ENCODE peak calls at places on chromosomes 5 and 9, in four cellular contexts. D, N, S and J are unnamed samples.
A peak's percentile ranks its signal among the peaks of the same experiment; 100 is the strongest.

GRCh38 chr9:27569406-27569805 is 3.9 kb downstream of the C9orf72 start:
- DNase-seq in N (no peak), S (no peak), D (no peak), J (no peak)

GRCh38 chr9:126813072-126813471 is 8.2 kb downstream of the ZBTB43 start:
- DNase-seq in S (no peak), N (no peak), D (no peak), J (no peak)

GRCh38 chr9:89502038-89502601 is 4.2 kb upstream of the SEMA4D start:
- DNase-seq in S (no peak), N (no peak), D (no peak), J (peak; percentile 70)

GRCh38 chr9:93091453-93092081 is 4.5 kb upstream of the CARD19 start:
- DNase-seq in D (peak; percentile 75), N (no peak), S (peak; percentile 58), J (no peak)

GRCh38 chr9:126373241-126373640 is 46.6 kb downstream of the MVB12B start:
- DNase-seq in S (no peak), N (no peak), D (no peak), J (no peak)

GRCh38 chr9:91117959-91118651 is 243.6 kb downstream of the AUH start:
- DNase-seq in D (peak; percentile 90), N (no peak), S (peak; percentile 89), J (no peak)

GRCh38 chr9:93303258-93303771 is 119.4 kb downstream of the WNK2 start:
- DNase-seq in D (peak; percentile 4), N (no peak), S (no peak), J (no peak)

GRCh38 chr5:112004867-112005532 is 248.0 kb upstream of the NREP start:
- DNase-seq in S (no peak), D (no peak), N (no peak), J (no peak)

GRCh38 chr9:36597412-36598178 is 24.9 kb downstream of the MELK start:
- DNase-seq in D (no peak), S (no peak), N (no peak), J (no peak)

GRCh38 chr5:178152491-178153444 is 917 bp downstream of the NHP2 start:
- DNase-seq in S (no peak), D (no peak), N (no peak), J (no peak)

GRCh38 chr9:5557606-5558587 is 47.6 kb downstream of the PDCD1LG2 start:
- DNase-seq in D (no peak), S (peak; percentile 30), N (no peak), J (peak; percentile 37)

GRCh38 chr5:76704131-76704663 is 11.7 kb upstream of the F2R start:
- DNase-seq in S (no peak), N (no peak), D (no peak), J (no peak)

GRCh38 chr5:143153332-143154119 is 250.0 kb downstream of the NR3C1 start:
- DNase-seq in D (peak; percentile 73), N (no peak), S (peak; percentile 49), J (no peak)

GRCh38 chr9:128275198-128276007 is at the start of gene GOLGA2:
- DNase-seq in S (peak; percentile 59), D (peak; percentile 46), N (no peak), J (no peak)

GRCh38 chr5:51466214-51466613 is 83.0 kb downstream of the ISL1 start:
- DNase-seq in D (no peak), S (no peak), N (no peak), J (no peak)

GRCh38 chr5:150496534-150496933 is 11.4 kb upstream of the NDST1 start:
- DNase-seq in N (no peak), S (peak; percentile 62), D (no peak), J (no peak)

GRCh38 chr5:91359957-91360609 is 23.0 kb downstream of the ARRDC3 start:
- DNase-seq in N (no peak), S (no peak), D (no peak), J (no peak)

GRCh38 chr5:93584531-93585053 is 1.6 kb downstream of the NR2F1 start:
- DNase-seq in S (no peak), D (no peak), N (no peak), J (no peak)

GRCh38 chr9:16671591-16672137 is 198.8 kb downstream of the BNC2 start:
- DNase-seq in D (no peak), S (no peak), N (no peak), J (no peak)

GRCh38 chr5:124080256-124080655 is 568.3 kb downstream of the CSNK1G3 start:
- DNase-seq in D (no peak), S (no peak), N (no peak), J (no peak)

GRCh38 chr9:38038307-38039089 is 30.5 kb downstream of the SHB start:
- DNase-seq in N (no peak), D (no peak), S (peak; percentile 48), J (no peak)

GRCh38 chr9:21110708-21111576 is 30.7 kb downstream of the IFNW1 start:
- DNase-seq in N (no peak), S (no peak), D (no peak), J (no peak)

GRCh38 chr5:178535299-178536175 is 54.7 kb downstream of the COL23A1 start:
- DNase-seq in N (no peak), D (no peak), S (peak; percentile 91), J (no peak)

GRCh38 chr5:142981886-142982820 is 212.0 kb downstream of the ARHGAP26 start:
- DNase-seq in D (peak; percentile 62), S (peak; percentile 80), N (no peak), J (no peak)

GRCh38 chr9:129126789-129127618 is 15.8 kb downstream of the PTPA start:
- DNase-seq in S (no peak), N (no peak), D (no peak), J (no peak)

GRCh38 chr5:168583742-168584482 is 4.7 kb upstream of the PANK3 start:
- DNase-seq in S (no peak), D (no peak), N (no peak), J (no peak)

GRCh38 chr5:119808474-119808873 is 179.1 kb downstream of the FAM170A start:
- DNase-seq in N (no peak), D (no peak), S (no peak), J (no peak)

GRCh38 chr5:63128018-63128417 is 549.4 kb downstream of the LRRC70 start:
- DNase-seq in D (no peak), N (no peak), S (no peak), J (no peak)

GRCh38 chr5:463952-464351 is 21.0 kb downstream of the EXOC3 start:
- DNase-seq in N (no peak), D (no peak), S (no peak), J (peak; percentile 71)

GRCh38 chr9:130239741-130240241 is 25.8 kb upstream of the HMCN2 start:
- DNase-seq in D (no peak), S (no peak), N (no peak), J (no peak)

GRCh38 chr5:60131504-60131903 is 238.0 kb upstream of the PDE4D start:
- DNase-seq in N (no peak), D (no peak), S (no peak), J (no peak)

GRCh38 chr9:83937861-83938455 is 16.7 kb upstream of the KIF27 start:
- DNase-seq in S (no peak), N (no peak), D (no peak), J (no peak)

GRCh38 chr5:78594946-78595921 is 53.3 kb downstream of the LHFPL2 start:
- DNase-seq in S (peak; percentile 51), D (peak; percentile 75), N (no peak), J (no peak)
- H3K27ac ChIP-seq in S (no peak overlapping the region), D (peak overlapping the region; percentile 82), N (peak overlapping the region; percentile 71), J (no peak overlapping the region)

DNA sequence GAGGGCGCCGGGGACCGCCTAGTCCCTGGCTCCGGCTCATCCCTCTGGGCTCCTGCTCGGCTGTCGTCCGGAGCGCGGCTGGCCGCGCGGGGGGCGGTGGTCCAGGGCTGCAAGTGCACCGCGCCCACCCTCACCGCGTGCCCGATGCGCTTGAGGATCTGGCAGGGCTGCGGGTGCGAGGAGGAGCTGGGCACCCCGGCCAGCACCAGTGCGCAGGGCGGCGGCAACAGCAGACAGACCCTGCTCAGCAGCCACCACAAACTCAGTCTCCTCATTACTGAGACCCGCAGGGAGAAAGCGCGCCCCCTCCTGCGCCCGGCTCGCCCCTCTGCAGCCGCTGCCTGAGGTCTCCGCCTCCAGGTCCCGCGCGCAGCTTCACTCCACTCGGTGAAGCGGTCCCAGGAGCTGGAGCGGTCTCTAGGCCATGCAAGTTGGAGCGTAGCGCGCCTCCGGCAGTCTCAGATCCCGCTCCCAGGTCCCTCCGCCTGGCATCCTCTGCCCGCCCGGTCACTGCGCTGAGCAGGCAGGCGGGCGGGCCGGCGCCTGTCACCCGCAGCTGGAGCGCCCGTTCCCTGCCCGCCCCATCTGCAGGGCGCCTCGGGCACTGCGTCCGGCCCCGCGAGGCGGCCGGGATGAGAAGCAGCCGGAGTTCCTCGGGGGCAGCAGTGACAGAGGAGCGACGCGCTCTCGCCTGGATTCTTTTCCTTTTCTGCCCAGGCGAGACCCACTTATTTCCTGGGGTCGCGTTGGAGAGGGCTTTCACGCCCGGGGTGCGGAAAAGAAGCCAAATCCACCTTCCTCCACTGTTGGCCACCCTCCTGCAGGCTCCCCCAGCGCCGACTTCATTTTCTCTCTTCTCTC is 512 bp downstream of the GRIN3A start:
- DNase-seq in N (no peak), D (no peak), S (no peak), J (no peak)
- H3K4me3 ChIP-seq in N (peak overlapping the region; percentile 5), D (no peak overlapping the region), S (peak overlapping the region; percentile 62), J (no peak overlapping the region)

DNA sequence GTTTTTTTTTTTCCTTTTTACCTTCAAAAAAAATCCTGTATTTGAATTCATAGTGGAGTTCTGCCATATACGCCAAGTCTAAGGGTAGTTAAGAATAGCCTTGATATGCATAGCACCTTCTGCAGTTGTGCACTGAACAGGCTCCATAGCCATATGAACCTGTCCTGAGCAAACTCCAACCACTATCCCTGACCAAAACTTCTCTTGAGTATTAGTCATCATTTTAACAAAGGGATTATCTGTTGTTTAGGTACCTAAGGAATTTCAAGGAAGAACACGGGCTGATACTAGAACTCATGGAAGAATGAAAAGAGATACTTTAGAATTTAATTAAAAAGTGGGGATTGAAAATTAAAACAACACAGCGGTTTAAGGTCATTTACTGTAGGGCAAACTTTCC is 1.9 kb upstream of the FBXO38 start:
- DNase-seq in N (no peak), D (no peak), S (no peak), J (no peak)
- H3K4me1 ChIP-seq in N (peaks cover 24% of the 10 kb centered on the region), D (no peaks in the 10 kb centered on the region), S (peaks cover 39% of the 10 kb centered on the region), J (peaks cover 16% of the 10 kb centered on the region)

GRCh38 chr5:34509392-34509791 is 146.7 kb upstream of the RAI14 start:
- DNase-seq in D (no peak), S (no peak), N (no peak), J (no peak)

GRCh38 chr5:34511063-34511462 is 145.1 kb upstream of the RAI14 start:
- DNase-seq in D (no peak), S (no peak), N (no peak), J (no peak)

GRCh38 chr5:34511481-34511880 is 144.6 kb upstream of the RAI14 start:
- DNase-seq in D (no peak), S (no peak), N (no peak), J (no peak)

GRCh38 chr5:34511915-34512314 is 144.2 kb upstream of the RAI14 start:
- DNase-seq in S (peak; percentile 40), N (no peak), D (peak; percentile 82), J (no peak)

DNA sequence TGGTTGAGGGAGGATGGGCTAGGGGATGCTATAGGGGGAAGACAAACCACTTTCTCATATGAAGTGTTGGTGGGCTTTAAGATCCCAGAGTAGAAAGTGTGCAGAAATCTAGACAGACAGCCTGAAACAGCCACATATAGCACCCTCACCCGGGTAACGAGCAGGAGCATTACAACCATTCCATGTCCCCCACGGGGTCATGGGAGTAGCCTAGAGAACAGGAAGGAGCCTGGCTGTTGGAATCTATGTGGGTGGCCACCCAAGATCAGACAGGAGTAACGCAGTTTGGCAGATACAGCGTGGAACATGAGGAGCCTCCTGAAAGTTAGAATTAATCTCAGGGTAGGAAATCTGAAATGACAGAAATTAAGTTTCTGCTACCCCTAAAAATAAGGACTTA is 146.1 kb upstream of the RAI14 start:
- DNase-seq in N (no peak), S (no peak), D (no peak), J (no peak)
- H3K27ac ChIP-seq in N (peak overlapping the region; percentile 43), S (no peak overlapping the region), D (peak overlapping the region; percentile 84), J (no peak overlapping the region)